ENCODE peak calls at places on chromosome 18, in nine cellular contexts. One of them, this sample, is unnamed.

GRCh38 chr18:70260683-70261082 is 28.2 kb upstream of the SOCS6 start:
- DNase-seq in right lobe of liver: no peak
- DNase-seq in MM.1S: no peak
- DNase-seq in OCI-LY7: no peak
- DNase-seq in GM12865: no peak
- DNase-seq in upper lobe of right lung: no peak
- DNase-seq in body of pancreas: no peak
- DNase-seq in WTC11: no peak
- DNase-seq in endothelial cell: no peak
- DNase-seq in this sample: no peak

GRCh38 chr18:13416848-13417247 is 198.3 kb downstream of the LDLRAD4 start:
- DNase-seq in right lobe of liver: no peak
- DNase-seq in MM.1S: no peak
- DNase-seq in OCI-LY7: no peak
- DNase-seq in GM12865: no peak
- DNase-seq in upper lobe of right lung: no peak
- DNase-seq in body of pancreas: no peak
- DNase-seq in WTC11: no peak
- DNase-seq in endothelial cell: no peak
- DNase-seq in this sample: no peak

GRCh38 chr18:12851709-12852108 is 32.3 kb downstream of the PTPN2 start:
- DNase-seq in right lobe of liver: no peak
- DNase-seq in MM.1S: no peak
- DNase-seq in OCI-LY7: no peak
- DNase-seq in GM12865: no peak
- DNase-seq in upper lobe of right lung: no peak
- DNase-seq in body of pancreas: no peak
- DNase-seq in WTC11: no peak
- DNase-seq in endothelial cell: no peak
- DNase-seq in this sample: no peak

GRCh38 chr18:5475252-5475651 is 68.5 kb downstream of the EPB41L3 start:
- DNase-seq in right lobe of liver: no peak
- DNase-seq in MM.1S: no peak
- DNase-seq in OCI-LY7: no peak
- DNase-seq in GM12865: no peak
- DNase-seq in upper lobe of right lung: no peak
- DNase-seq in body of pancreas: no peak
- DNase-seq in WTC11: no peak
- DNase-seq in endothelial cell: no peak
- DNase-seq in this sample: no peak

GRCh38 chr18:56196495-56197225 is 441.7 kb downstream of the TXNL1 start:
- DNase-seq in right lobe of liver: no peak
- DNase-seq in MM.1S: no peak
- DNase-seq in OCI-LY7: no peak
- DNase-seq in GM12865: no peak
- DNase-seq in upper lobe of right lung: no peak
- DNase-seq in body of pancreas: no peak
- DNase-seq in WTC11: no peak
- DNase-seq in endothelial cell: no peak
- DNase-seq in this sample: no peak

GRCh38 chr18:9608728-9609127 is 5.6 kb downstream of the PPP4R1 start:
- DNase-seq in right lobe of liver: no peak
- DNase-seq in MM.1S: no peak
- DNase-seq in OCI-LY7: no peak
- DNase-seq in GM12865: no peak
- DNase-seq in upper lobe of right lung: no peak
- DNase-seq in body of pancreas: no peak
- DNase-seq in WTC11: no peak
- DNase-seq in endothelial cell: no peak
- DNase-seq in this sample: no peak

GRCh38 chr18:52337286-52337685 is 2.7 kb upstream of the DCC start:
- DNase-seq in right lobe of liver: no peak
- DNase-seq in MM.1S: no peak
- DNase-seq in OCI-LY7: no peak
- DNase-seq in GM12865: no peak
- DNase-seq in upper lobe of right lung: no peak
- DNase-seq in body of pancreas: no peak
- DNase-seq in WTC11: no peak
- DNase-seq in endothelial cell: no peak
- DNase-seq in this sample: no peak

GRCh38 chr18:61551586-61551985 is 218.4 kb downstream of the CDH20 start:
- DNase-seq in right lobe of liver: no peak
- DNase-seq in MM.1S: peak
- DNase-seq in OCI-LY7: peak
- DNase-seq in GM12865: peak
- DNase-seq in upper lobe of right lung: no peak
- DNase-seq in body of pancreas: peak
- DNase-seq in WTC11: no peak
- DNase-seq in endothelial cell: peak
- DNase-seq in this sample: peak

GRCh38 chr18:23710068-23710527 is 20.8 kb downstream of the LAMA3 start:
- DNase-seq in right lobe of liver: no peak
- DNase-seq in MM.1S: no peak
- DNase-seq in OCI-LY7: no peak
- DNase-seq in GM12865: peak
- DNase-seq in upper lobe of right lung: no peak
- DNase-seq in body of pancreas: peak
- DNase-seq in WTC11: no peak
- DNase-seq in endothelial cell: no peak
- DNase-seq in this sample: no peak

GRCh38 chr18:49733321-49733720 is 80.0 kb downstream of the ACAA2 start:
- DNase-seq in right lobe of liver: no peak
- DNase-seq in MM.1S: no peak
- DNase-seq in OCI-LY7: no peak
- DNase-seq in GM12865: no peak
- DNase-seq in upper lobe of right lung: no peak
- DNase-seq in body of pancreas: no peak
- DNase-seq in WTC11: no peak
- DNase-seq in endothelial cell: no peak
- DNase-seq in this sample: no peak

GRCh38 chr18:69000366-69000765 is 202.5 kb downstream of the CCDC102B start:
- DNase-seq in right lobe of liver: no peak
- DNase-seq in MM.1S: no peak
- DNase-seq in OCI-LY7: no peak
- DNase-seq in GM12865: no peak
- DNase-seq in upper lobe of right lung: no peak
- DNase-seq in body of pancreas: no peak
- DNase-seq in WTC11: no peak
- DNase-seq in endothelial cell: no peak
- DNase-seq in this sample: no peak

GRCh38 chr18:5646739-5647138 is 102.9 kb upstream of the EPB41L3 start:
- DNase-seq in right lobe of liver: no peak
- DNase-seq in MM.1S: no peak
- DNase-seq in OCI-LY7: no peak
- DNase-seq in GM12865: no peak
- DNase-seq in upper lobe of right lung: no peak
- DNase-seq in body of pancreas: no peak
- DNase-seq in WTC11: no peak
- DNase-seq in endothelial cell: no peak
- DNase-seq in this sample: no peak

GRCh38 chr18:24727685-24728084 is 267.2 kb downstream of the HRH4 start:
- DNase-seq in right lobe of liver: no peak
- DNase-seq in MM.1S: no peak
- DNase-seq in OCI-LY7: peak
- DNase-seq in GM12865: no peak
- DNase-seq in upper lobe of right lung: no peak
- DNase-seq in body of pancreas: no peak
- DNase-seq in WTC11: peak
- DNase-seq in endothelial cell: no peak
- DNase-seq in this sample: no peak

GRCh38 chr18:24731981-24732380 is 271.5 kb downstream of the HRH4 start:
- DNase-seq in right lobe of liver: no peak
- DNase-seq in MM.1S: no peak
- DNase-seq in OCI-LY7: no peak
- DNase-seq in GM12865: no peak
- DNase-seq in upper lobe of right lung: no peak
- DNase-seq in body of pancreas: no peak
- DNase-seq in WTC11: no peak
- DNase-seq in endothelial cell: no peak
- DNase-seq in this sample: no peak

GRCh38 chr18:24725644-24726043 is 265.2 kb downstream of the HRH4 start:
- DNase-seq in right lobe of liver: no peak
- DNase-seq in MM.1S: no peak
- DNase-seq in OCI-LY7: no peak
- DNase-seq in GM12865: no peak
- DNase-seq in upper lobe of right lung: no peak
- DNase-seq in body of pancreas: no peak
- DNase-seq in WTC11: no peak
- DNase-seq in endothelial cell: no peak
- DNase-seq in this sample: no peak

GRCh38 chr18:24731158-24731557 is 270.7 kb downstream of the HRH4 start:
- DNase-seq in right lobe of liver: no peak
- DNase-seq in MM.1S: no peak
- DNase-seq in OCI-LY7: no peak
- DNase-seq in GM12865: peak
- DNase-seq in upper lobe of right lung: no peak
- DNase-seq in body of pancreas: no peak
- DNase-seq in WTC11: no peak
- DNase-seq in endothelial cell: no peak
- DNase-seq in this sample: no peak

DNA sequence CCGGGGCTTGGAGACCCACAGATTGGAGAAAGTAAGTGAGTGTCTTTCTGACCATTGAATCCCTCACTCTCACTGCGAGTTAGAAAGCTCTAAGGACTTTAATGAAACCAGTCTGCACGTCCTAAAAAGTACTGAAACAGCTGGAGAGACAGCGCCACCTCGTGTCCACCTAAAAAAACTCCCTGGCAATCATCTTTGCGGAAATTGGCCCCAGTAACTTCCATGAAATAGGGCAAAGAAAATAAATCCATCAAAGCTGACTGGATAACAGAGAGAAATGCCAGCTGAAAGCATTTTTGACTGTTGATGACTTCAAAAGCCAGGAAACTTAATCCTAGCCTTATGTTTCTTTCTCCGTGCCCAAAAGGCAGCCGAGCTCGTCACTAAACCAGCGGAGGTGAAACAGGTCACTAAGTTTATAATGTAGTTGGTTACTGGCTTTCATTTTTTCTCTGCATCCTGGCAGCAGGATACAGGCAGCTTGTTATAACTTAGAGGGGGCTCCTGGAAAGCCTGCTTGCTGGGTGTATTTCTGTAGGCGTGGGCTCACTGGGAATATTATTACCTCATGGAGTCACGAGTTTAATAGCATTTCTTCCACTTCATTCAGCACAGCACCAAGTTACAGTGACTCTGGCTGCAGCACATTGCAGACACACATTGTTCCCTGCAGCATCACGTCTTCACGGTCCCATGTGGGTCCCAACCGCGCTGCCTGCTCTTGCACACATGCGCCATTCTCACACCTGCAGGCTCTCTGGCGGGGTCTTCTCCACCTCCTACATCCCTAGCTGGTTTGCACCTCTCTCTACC is 266.5 kb downstream of the HRH4 start:
- DNase-seq in right lobe of liver: peak
- DNase-seq in MM.1S: peak
- DNase-seq in OCI-LY7: peak
- DNase-seq in GM12865: peak
- DNase-seq in upper lobe of right lung: no peak
- DNase-seq in body of pancreas: peak
- DNase-seq in WTC11: peak
- DNase-seq in endothelial cell: peak
- DNase-seq in this sample: peak
- TF ChIP-seq CTCF in right lobe of liver: peak
- TF ChIP-seq CTCF in MM.1S: peak
- TF ChIP-seq CTCF in OCI-LY7: peak
- TF ChIP-seq CTCF in GM12865: peak
- TF ChIP-seq CTCF in upper lobe of right lung: peak
- TF ChIP-seq CTCF in body of pancreas: peak
- TF ChIP-seq CTCF in WTC11: peak
- TF ChIP-seq CTCF in endothelial cell: peak
- TF ChIP-seq CTCF in this sample: peak

GRCh38 chr18:43129946-43130523 is 14.6 kb upstream of the RIT2 start:
- DNase-seq in right lobe of liver: no peak
- DNase-seq in MM.1S: peak
- DNase-seq in OCI-LY7: no peak
- DNase-seq in GM12865: no peak
- DNase-seq in upper lobe of right lung: no peak
- DNase-seq in body of pancreas: no peak
- DNase-seq in WTC11: no peak
- DNase-seq in endothelial cell: no peak
- DNase-seq in this sample: no peak

GRCh38 chr18:43122955-43123354 is 7.5 kb upstream of the RIT2 start:
- DNase-seq in right lobe of liver: no peak
- DNase-seq in MM.1S: no peak
- DNase-seq in OCI-LY7: no peak
- DNase-seq in GM12865: no peak
- DNase-seq in upper lobe of right lung: no peak
- DNase-seq in body of pancreas: no peak
- DNase-seq in WTC11: no peak
- DNase-seq in endothelial cell: no peak
- DNase-seq in this sample: no peak

GRCh38 chr18:43125471-43125870 is 10.0 kb upstream of the RIT2 start:
- DNase-seq in right lobe of liver: no peak
- DNase-seq in MM.1S: no peak
- DNase-seq in OCI-LY7: no peak
- DNase-seq in GM12865: no peak
- DNase-seq in upper lobe of right lung: no peak
- DNase-seq in body of pancreas: no peak
- DNase-seq in WTC11: no peak
- DNase-seq in endothelial cell: no peak
- DNase-seq in this sample: no peak
- TF ChIP-seq CTCF in right lobe of liver: no peak
- TF ChIP-seq CTCF in MM.1S: no peak
- TF ChIP-seq CTCF in OCI-LY7: no peak
- TF ChIP-seq CTCF in GM12865: no peak
- TF ChIP-seq CTCF in upper lobe of right lung: no peak
- TF ChIP-seq CTCF in body of pancreas: no peak
- TF ChIP-seq CTCF in WTC11: no peak
- TF ChIP-seq CTCF in endothelial cell: no peak
- TF ChIP-seq CTCF in this sample: no peak

DNA sequence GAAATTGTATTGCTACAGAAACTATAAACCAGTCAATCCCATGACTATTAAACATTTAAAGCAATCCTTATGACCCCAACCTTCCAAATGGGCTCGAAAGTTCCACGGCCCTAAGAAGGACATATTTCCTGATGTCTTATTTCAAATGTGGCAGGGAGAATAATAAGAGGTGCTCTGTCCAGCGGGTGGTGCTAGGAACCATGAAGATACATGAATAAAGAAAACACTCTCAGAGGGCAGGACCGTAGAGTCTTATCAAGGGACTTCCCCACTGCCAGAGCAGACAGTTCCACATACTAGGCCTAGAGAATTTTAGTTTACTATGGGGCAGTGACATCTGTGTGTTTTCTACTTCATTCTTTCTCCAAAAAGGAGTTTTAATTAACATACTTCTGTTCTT is 187.1 kb upstream of the PIK3C3 start:
- DNase-seq in right lobe of liver: no peak
- DNase-seq in MM.1S: no peak
- DNase-seq in OCI-LY7: no peak
- DNase-seq in GM12865: peak
- DNase-seq in upper lobe of right lung: no peak
- DNase-seq in body of pancreas: no peak
- DNase-seq in WTC11: peak
- DNase-seq in endothelial cell: peak
- DNase-seq in this sample: no peak
- TF ChIP-seq CTCF in right lobe of liver: no peak
- TF ChIP-seq CTCF in MM.1S: no peak
- TF ChIP-seq CTCF in OCI-LY7: no peak
- TF ChIP-seq CTCF in GM12865: no peak
- TF ChIP-seq CTCF in upper lobe of right lung: no peak
- TF ChIP-seq CTCF in body of pancreas: no peak
- TF ChIP-seq CTCF in WTC11: no peak
- TF ChIP-seq CTCF in endothelial cell: no peak
- TF ChIP-seq CTCF in this sample: no peak

GRCh38 chr18:22378672-22379282 is 38.9 kb downstream of the CTAGE1 start:
- DNase-seq in right lobe of liver: peak
- DNase-seq in MM.1S: no peak
- DNase-seq in OCI-LY7: peak
- DNase-seq in GM12865: peak
- DNase-seq in upper lobe of right lung: no peak
- DNase-seq in body of pancreas: peak
- DNase-seq in WTC11: peak
- DNase-seq in endothelial cell: peak
- DNase-seq in this sample: no peak
- TF ChIP-seq CTCF in right lobe of liver: peak
- TF ChIP-seq CTCF in MM.1S: peak
- TF ChIP-seq CTCF in OCI-LY7: peak
- TF ChIP-seq CTCF in GM12865: peak
- TF ChIP-seq CTCF in upper lobe of right lung: peak
- TF ChIP-seq CTCF in body of pancreas: peak
- TF ChIP-seq CTCF in WTC11: peak
- TF ChIP-seq CTCF in endothelial cell: peak
- TF ChIP-seq CTCF in this sample: peak

This sample was measured in nephron progenitor cell.